ENCODE peak calls at places on chromosomes 4 and X, in four cellular contexts. One of them, this sample, is unnamed.

GRCh38 chrX:71107762-71108360 is 1.3 kb upstream of the CXorf65 start:
- DNase-seq in AG04450: no peak
- DNase-seq in H9: no peak
- DNase-seq in ELF-1: peak; percentile 61
- DNase-seq in this sample: no peak

GRCh38 chr4:38069271-38069760 is 109.1 kb downstream of the PTTG2 start:
- DNase-seq in AG04450: peak; percentile 30
- DNase-seq in H9: peak; percentile 65
- DNase-seq in ELF-1: peak; percentile 70
- DNase-seq in this sample: peak; percentile 22

GRCh38 chr4:8316251-8316771 is 46.8 kb downstream of the HTRA3 start:
- DNase-seq in AG04450: no peak
- DNase-seq in H9: no peak
- DNase-seq in ELF-1: no peak
- DNase-seq in this sample: no peak

GRCh38 chrX:11899091-11899490 is 141.1 kb downstream of the MSL3 start:
- DNase-seq in AG04450: no peak
- DNase-seq in H9: no peak
- DNase-seq in ELF-1: no peak
- DNase-seq in this sample: no peak

GRCh38 chr4:46922205-46922604 is 13.2 kb upstream of the COX7B2 start:
- DNase-seq in AG04450: no peak
- DNase-seq in H9: no peak
- DNase-seq in ELF-1: no peak
- DNase-seq in this sample: no peak

GRCh38 chr4:30744957-30745640 is 24.9 kb downstream of the PCDH7 start:
- DNase-seq in AG04450: no peak
- DNase-seq in H9: no peak
- DNase-seq in ELF-1: no peak
- DNase-seq in this sample: no peak

GRCh38 chr4:16043820-16044554 is 39.8 kb downstream of the PROM1 start:
- DNase-seq in AG04450: no peak
- DNase-seq in H9: no peak
- DNase-seq in ELF-1: no peak
- DNase-seq in this sample: no peak

GRCh38 chr4:169330811-169331210 is 60.1 kb upstream of the SH3RF1 start:
- DNase-seq in AG04450: no peak
- DNase-seq in H9: no peak
- DNase-seq in ELF-1: no peak
- DNase-seq in this sample: no peak

GRCh38 chr4:110663738-110664444 is 41.0 kb upstream of the PITX2 start:
- DNase-seq in AG04450: no peak
- DNase-seq in H9: no peak
- DNase-seq in ELF-1: no peak
- DNase-seq in this sample: no peak

GRCh38 chr4:64756016-64756415 is 346.8 kb upstream of the TECRL start:
- DNase-seq in AG04450: no peak
- DNase-seq in H9: no peak
- DNase-seq in ELF-1: no peak
- DNase-seq in this sample: no peak

This sample was measured in CD4-positive, alpha-beta T cell.